ENCODE peak calls at places on chromosomes 6 and 20, in ten cellular contexts. O is cardiac muscle cell; D is CD8-positive, alpha-beta T cell; P is naive thymus-derived CD4-positive, alpha-beta T cell; N is pancreas; S is HepG2; C is tibial nerve; F is right cardiac atrium; B is astrocyte; R is mucosa of descending colon. Q is an unnamed sample.

GRCh38 chr6:13000537-13000936 is 284.0 kb downstream of the PHACTR1 start:
- DNase-seq in O (no peak), D (no peak), P (no peak), N (no peak), S (no peak), C (no peak), F (no peak), B (no peak), R (no peak), Q (no peak)

GRCh38 chr20:63441136-63441776 is 31.2 kb downstream of the KCNQ2 start:
- DNase-seq in O (no peak), D (peak; percentile 43), P (peak; percentile 25), N (no peak), S (no peak), C (no peak), F (no peak), B (no peak), R (no peak), Q (no peak)

GRCh38 chr6:147852772-147853171 is 344.3 kb downstream of the SAMD5 start:
- DNase-seq in O (no peak), D (no peak), P (no peak), N (no peak), S (no peak), C (no peak), F (no peak), B (no peak), R (no peak), Q (no peak)

GRCh38 chr6:89037156-89037900 is 43.2 kb upstream of the PNRC1 start:
- DNase-seq in O (no peak), D (no peak), P (no peak), N (no peak), S (no peak), C (no peak), F (no peak), B (no peak), R (no peak), Q (no peak)

GRCh38 chr6:12331951-12332749 is 42.0 kb downstream of the EDN1 start:
- DNase-seq in O (no peak), D (no peak), P (no peak), N (no peak), S (peak; percentile 90), C (no peak), F (no peak), B (peak; percentile 39), R (no peak), Q (no peak)

GRCh38 chr6:52801188-52801841 is 2.3 kb downstream of the GSTA1 start:
- DNase-seq in O (no peak), D (no peak), P (no peak), N (no peak), S (peak; percentile 44), C (no peak), F (no peak), B (no peak), R (no peak), Q (no peak)

GRCh38 chr6:47206626-47207025 is 103.1 kb downstream of the TNFRSF21 start:
- DNase-seq in O (no peak), D (no peak), P (no peak), N (no peak), S (no peak), C (no peak), F (no peak), B (peak; percentile 63), R (no peak), Q (no peak)

GRCh38 chr6:158370805-158371204 is 58.5 kb downstream of the TULP4 start:
- DNase-seq in O (no peak), D (no peak), P (no peak), N (no peak), S (no peak), C (no peak), F (no peak), B (no peak), R (no peak), Q (no peak)

GRCh38 chr6:161163466-161164181 is 110.2 kb downstream of the AGPAT4 start:
- DNase-seq in O (no peak), D (no peak), P (no peak), N (no peak), S (no peak), C (no peak), F (no peak), B (no peak), R (no peak), Q (no peak)

GRCh38 chr6:144343736-144344428 is 58.7 kb downstream of the UTRN start:
- DNase-seq in O (no peak), D (peak; percentile 47), P (peak; percentile 85), N (no peak), S (peak; percentile 98), C (no peak), F (no peak), B (no peak), R (no peak), Q (no peak)

GRCh38 chr6:144346719-144347446 is 61.7 kb downstream of the UTRN start:
- DNase-seq in O (no peak), D (no peak), P (no peak), N (no peak), S (no peak), C (no peak), F (no peak), B (peak; percentile 82), R (no peak), Q (no peak)

GRCh38 chr6:144347447-144347758 is 62.3 kb downstream of the UTRN start:
- DNase-seq in O (no peak), D (no peak), P (no peak), N (no peak), S (no peak), C (no peak), F (no peak), B (no peak), R (no peak), Q (no peak)

GRCh38 chr6:144344651-144345050 is 59.5 kb downstream of the UTRN start:
- DNase-seq in O (no peak), D (peak; percentile 40), P (peak; percentile 54), N (no peak), S (no peak), C (no peak), F (no peak), B (no peak), R (no peak), Q (no peak)

DNA sequence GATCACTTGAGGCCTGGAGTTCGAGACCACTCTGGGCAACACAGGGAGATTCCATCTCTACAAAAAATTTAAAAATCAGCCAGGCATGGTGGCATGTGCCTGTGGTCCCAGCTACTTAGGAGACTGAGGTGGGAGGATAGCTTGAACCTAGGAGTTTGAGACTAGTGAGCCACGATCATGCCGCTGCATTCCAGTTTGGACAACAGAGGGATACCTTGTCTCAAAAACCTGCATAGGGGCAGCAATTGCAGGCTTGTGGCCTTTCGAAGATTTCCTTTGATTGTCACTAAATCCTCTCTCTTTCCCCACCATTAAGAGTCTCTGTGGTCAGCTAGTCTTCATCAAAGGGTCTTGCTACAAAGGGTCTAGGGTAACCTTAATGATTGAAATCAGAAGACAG is 60.3 kb downstream of the UTRN start:
- DNase-seq in O (no peak), D (no peak), P (no peak), N (no peak), S (no peak), C (no peak), F (no peak), B (no peak), R (no peak), Q (no peak)
- H3K4me1 ChIP-seq in O (peaks cover 3% of the 10 kb centered on the region), D (peaks cover 59% of the 10 kb centered on the region), P (peaks cover 65% of the 10 kb centered on the region), N (peaks cover 15% of the 10 kb centered on the region), S (peaks cover 99% of the 10 kb centered on the region), C (peaks cover 40% of the 10 kb centered on the region), F (peaks cover 17% of the 10 kb centered on the region), B (peaks cover 27% of the 10 kb centered on the region), R (peaks cover 23% of the 10 kb centered on the region), Q (peaks cover 88% of the 10 kb centered on the region)

DNA sequence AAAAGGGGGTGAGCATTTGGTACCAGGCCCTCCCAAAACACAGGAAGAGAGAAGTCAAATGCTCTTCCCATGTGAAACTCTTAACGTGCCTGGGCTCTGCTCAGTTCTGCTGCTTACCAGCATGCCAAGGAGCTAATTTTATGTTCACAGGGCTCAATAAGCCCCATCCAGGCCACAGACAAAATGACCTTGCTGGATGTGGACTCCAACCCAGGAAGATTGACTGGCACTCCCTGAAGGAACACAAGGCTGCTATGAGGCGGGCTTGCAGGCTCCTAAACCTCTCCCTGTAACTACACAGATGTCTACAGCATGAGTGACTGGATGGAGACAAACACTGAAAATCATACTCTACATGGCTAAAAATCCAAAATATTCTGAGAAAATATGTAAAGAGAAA is 50.6 kb downstream of the CHD6 start:
- DNase-seq in O (no peak), D (no peak), P (no peak), N (no peak), S (no peak), C (no peak), F (no peak), B (no peak), R (no peak), Q (no peak)
- H3K9me3 ChIP-seq in O (no peaks in the 10 kb centered on the region), D (no peaks in the 10 kb centered on the region), P (no peaks in the 10 kb centered on the region), N (no peaks in the 10 kb centered on the region), S (no peaks in the 10 kb centered on the region), C (no peaks in the 10 kb centered on the region), F (no peaks in the 10 kb centered on the region), B (no peaks in the 10 kb centered on the region), R (no peaks in the 10 kb centered on the region), Q (no peaks in the 10 kb centered on the region)

DNA sequence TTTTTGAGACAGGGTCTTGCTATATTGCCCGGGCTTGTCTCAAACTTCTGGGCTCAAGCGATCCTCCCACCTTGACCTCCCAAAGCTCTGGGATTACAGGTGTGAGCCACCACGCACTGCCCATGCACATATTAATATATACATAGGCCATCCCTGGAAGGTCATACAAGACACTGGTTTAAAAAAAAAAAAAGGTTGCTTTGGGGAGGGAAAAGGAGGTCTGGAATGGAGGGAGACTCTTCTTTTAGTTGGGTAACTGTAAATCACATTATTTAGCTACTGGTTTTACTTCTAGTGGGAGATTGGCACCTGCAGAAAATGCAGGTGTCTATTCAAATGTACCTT is 4.1 kb upstream of the SNAI1 start:
- DNase-seq in O (no peak), D (no peak), P (no peak), N (no peak), S (no peak), C (no peak), F (no peak), B (no peak), R (no peak), Q (no peak)
- H3K4me1 ChIP-seq in O (no peaks in the 10 kb centered on the region), D (peaks cover 24% of the 10 kb centered on the region), P (peaks cover 18% of the 10 kb centered on the region), N (no peaks in the 10 kb centered on the region), S (peaks cover 74% of the 10 kb centered on the region), C (peaks cover 7% of the 10 kb centered on the region), F (peaks cover 1% of the 10 kb centered on the region), B (peaks cover 17% of the 10 kb centered on the region), R (peaks cover 24% of the 10 kb centered on the region), Q (peaks cover 26% of the 10 kb centered on the region)

GRCh38 chr6:135478626-135479025 is 18.9 kb downstream of the AHI1 start:
- DNase-seq in O (no peak), D (no peak), P (no peak), N (no peak), S (no peak), C (no peak), F (no peak), B (no peak), R (no peak), Q (no peak)

DNA sequence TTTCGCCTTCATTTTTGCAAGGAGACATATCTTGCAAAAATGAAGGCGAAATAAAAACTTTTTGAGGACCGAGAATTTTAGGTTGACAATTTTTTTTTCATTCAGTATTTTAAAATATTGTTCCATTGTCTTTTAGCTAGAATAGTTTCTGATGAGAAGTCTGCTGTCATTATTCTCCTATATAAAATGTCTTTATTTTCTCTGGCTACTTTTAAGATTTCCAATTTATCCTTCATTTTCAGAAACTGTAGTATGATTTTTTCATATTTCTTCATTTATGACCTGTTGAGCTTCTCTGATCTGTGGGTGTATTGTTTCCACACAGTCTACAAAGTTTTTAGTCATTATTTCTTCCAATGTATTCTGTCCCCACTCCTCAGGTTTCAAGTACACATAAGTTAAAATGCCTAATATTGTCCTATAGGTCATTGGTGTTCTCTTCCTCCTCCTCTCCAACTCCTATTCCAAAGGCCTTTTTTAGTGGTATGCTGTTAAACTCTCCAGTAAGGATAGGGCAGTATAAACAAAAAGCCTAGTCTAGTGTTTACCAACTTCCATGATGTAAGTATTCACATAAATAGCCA is 15.7 kb downstream of the AHI1 start:
- DNase-seq in O (no peak), D (no peak), P (no peak), N (no peak), S (no peak), C (no peak), F (no peak), B (peak; percentile 14), R (no peak), Q (no peak)
- H3K9me3 ChIP-seq in O (no peaks in the 10 kb centered on the region), D (peaks cover 4% of the 10 kb centered on the region), P (no peaks in the 10 kb centered on the region), N (no peaks in the 10 kb centered on the region), S (peaks cover 62% of the 10 kb centered on the region), C (no peaks in the 10 kb centered on the region), F (no peaks in the 10 kb centered on the region), B (peaks cover 16% of the 10 kb centered on the region), R (peaks cover 53% of the 10 kb centered on the region), Q (peaks cover 31% of the 10 kb centered on the region)

Q was measured in lower lobe of right lung.